ENCODE peak calls at places on chromosome 1, in six cellular contexts. One of them, this sample, is unnamed.

GRCh38 chr1:63674238-63674864 is 81.1 kb downstream of the PGM1 start:
- DNase-seq in H1: peak
- DNase-seq in GM12891: no peak
- DNase-seq in K562: peak
- DNase-seq in HepG2: peak
- DNase-seq in GM12878: no peak
- DNase-seq in this sample: no peak

GRCh38 chr1:193311226-193311948 is 125.0 kb upstream of the B3GALT2 start:
- DNase-seq in GM12878: no peak
- DNase-seq in HepG2: no peak
- DNase-seq in H1: no peak
- DNase-seq in K562: no peak
- DNase-seq in GM12891: no peak
- DNase-seq in this sample: no peak

GRCh38 chr1:61852693-61853060 is 110.4 kb downstream of the PATJ start:
- DNase-seq in GM12878: no peak
- DNase-seq in K562: no peak
- DNase-seq in HepG2: no peak
- DNase-seq in H1: no peak
- DNase-seq in GM12891: no peak
- DNase-seq in this sample: no peak

GRCh38 chr1:150020711-150021110 is 10.2 kb upstream of the OTUD7B start:
- DNase-seq in GM12891: no peak
- DNase-seq in HepG2: no peak
- DNase-seq in GM12878: no peak
- DNase-seq in H1: no peak
- DNase-seq in K562: no peak
- DNase-seq in this sample: no peak

GRCh38 chr1:244294825-244295224 is 156.9 kb downstream of the ADSS2 start:
- DNase-seq in K562: no peak
- DNase-seq in GM12891: no peak
- DNase-seq in HepG2: no peak
- DNase-seq in GM12878: no peak
- DNase-seq in H1: no peak
- DNase-seq in this sample: no peak

GRCh38 chr1:63915121-63915520 is 141.3 kb downstream of the ROR1 start:
- DNase-seq in GM12891: peak
- DNase-seq in HepG2: peak
- DNase-seq in GM12878: no peak
- DNase-seq in K562: no peak
- DNase-seq in H1: no peak
- DNase-seq in this sample: no peak

GRCh38 chr1:165632152-165632469 is 1.1 kb downstream of the MGST3 start:
- DNase-seq in H1: no peak
- DNase-seq in HepG2: no peak
- DNase-seq in GM12878: no peak
- DNase-seq in GM12891: no peak
- DNase-seq in K562: no peak
- DNase-seq in this sample: no peak

GRCh38 chr1:220924331-220924730 is 45.1 kb downstream of the HLX start:
- DNase-seq in GM12891: no peak
- DNase-seq in HepG2: no peak
- DNase-seq in K562: no peak
- DNase-seq in GM12878: no peak
- DNase-seq in H1: no peak
- DNase-seq in this sample: no peak

GRCh38 chr1:41954533-41954944 is 35.8 kb upstream of the HIVEP3 start:
- DNase-seq in GM12891: no peak
- DNase-seq in H1: peak
- DNase-seq in K562: no peak
- DNase-seq in HepG2: no peak
- DNase-seq in GM12878: no peak
- DNase-seq in this sample: no peak

GRCh38 chr1:76867342-76868130 is at the start of gene ST6GALNAC5:
- DNase-seq in K562: no peak
- DNase-seq in GM12891: peak
- DNase-seq in GM12878: no peak
- DNase-seq in H1: no peak
- DNase-seq in HepG2: no peak
- DNase-seq in this sample: no peak

GRCh38 chr1:81007024-81007423 is 793.7 kb upstream of the ADGRL2 start:
- DNase-seq in H1: no peak
- DNase-seq in K562: no peak
- DNase-seq in GM12878: no peak
- DNase-seq in HepG2: no peak
- DNase-seq in GM12891: no peak
- DNase-seq in this sample: no peak

GRCh38 chr1:160567858-160568682 is 11.2 kb downstream of the CD84 start:
- DNase-seq in HepG2: no peak
- DNase-seq in K562: no peak
- DNase-seq in GM12891: no peak
- DNase-seq in H1: no peak
- DNase-seq in GM12878: no peak
- DNase-seq in this sample: no peak

GRCh38 chr1:180175806-180176205 is 21.1 kb downstream of the QSOX1 start:
- DNase-seq in GM12891: no peak
- DNase-seq in HepG2: no peak
- DNase-seq in GM12878: no peak
- DNase-seq in K562: no peak
- DNase-seq in H1: no peak
- DNase-seq in this sample: no peak

GRCh38 chr1:181033128-181033798 is 520 bp upstream of the MR1 start:
- DNase-seq in GM12878: peak
- DNase-seq in HepG2: no peak
- DNase-seq in GM12891: no peak
- DNase-seq in K562: no peak
- DNase-seq in H1: no peak
- DNase-seq in this sample: no peak

GRCh38 chr1:9225411-9225785 is 9.2 kb upstream of the H6PD start:
- DNase-seq in H1: no peak
- DNase-seq in HepG2: no peak
- DNase-seq in GM12878: no peak
- DNase-seq in K562: no peak
- DNase-seq in GM12891: no peak
- DNase-seq in this sample: no peak

GRCh38 chr1:15584489-15585363 is at the start of gene AGMAT:
- DNase-seq in GM12891: peak
- DNase-seq in H1: peak
- DNase-seq in K562: no peak
- DNase-seq in GM12878: no peak
- DNase-seq in HepG2: peak
- DNase-seq in this sample: peak

GRCh38 chr1:246189126-246189525 is 318.0 kb downstream of the SMYD3 start:
- DNase-seq in GM12891: no peak
- DNase-seq in HepG2: no peak
- DNase-seq in GM12878: no peak
- DNase-seq in K562: no peak
- DNase-seq in H1: no peak
- DNase-seq in this sample: no peak

GRCh38 chr1:209190591-209191241 is 392.8 kb upstream of the CAMK1G start:
- DNase-seq in HepG2: peak
- DNase-seq in K562: peak
- DNase-seq in H1: peak
- DNase-seq in GM12878: no peak
- DNase-seq in GM12891: peak
- DNase-seq in this sample: peak

GRCh38 chr1:158025576-158026230 is 32.3 kb downstream of the KIRREL1 start:
- DNase-seq in H1: no peak
- DNase-seq in HepG2: no peak
- DNase-seq in K562: no peak
- DNase-seq in GM12878: no peak
- DNase-seq in GM12891: no peak
- DNase-seq in this sample: no peak

GRCh38 chr1:246142320-246142893 is 364.7 kb downstream of the SMYD3 start:
- DNase-seq in GM12878: no peak
- DNase-seq in H1: no peak
- DNase-seq in K562: peak
- DNase-seq in GM12891: no peak
- DNase-seq in HepG2: no peak
- DNase-seq in this sample: no peak

GRCh38 chr1:109739738-109740614 is 862 bp downstream of the GSTM3 start:
- DNase-seq in GM12878: no peak
- DNase-seq in H1: no peak
- DNase-seq in GM12891: peak
- DNase-seq in HepG2: peak
- DNase-seq in K562: peak
- DNase-seq in this sample: peak

GRCh38 chr1:82455342-82455741 is 654.6 kb downstream of the ADGRL2 start:
- DNase-seq in K562: no peak
- DNase-seq in HepG2: no peak
- DNase-seq in GM12878: no peak
- DNase-seq in H1: no peak
- DNase-seq in GM12891: no peak
- DNase-seq in this sample: no peak

GRCh38 chr1:44826375-44827196 is 16.5 kb downstream of the PTCH2 start:
- DNase-seq in GM12878: no peak
- DNase-seq in H1: no peak
- DNase-seq in K562: peak
- DNase-seq in GM12891: no peak
- DNase-seq in HepG2: peak
- DNase-seq in this sample: no peak

GRCh38 chr1:172589553-172589952 is 56.6 kb downstream of the SUCO start:
- DNase-seq in K562: no peak
- DNase-seq in GM12891: no peak
- DNase-seq in GM12878: no peak
- DNase-seq in H1: no peak
- DNase-seq in HepG2: no peak
- DNase-seq in this sample: no peak
- TF ChIP-seq TAF1 in K562: no peak
- TF ChIP-seq TAF1 in GM12891: no peak
- TF ChIP-seq TAF1 in GM12878: no peak
- TF ChIP-seq TAF1 in H1: no peak
- TF ChIP-seq TAF1 in HepG2: no peak
- TF ChIP-seq TAF1 in this sample: no peak

GRCh38 chr1:178933709-178934573 is 63.1 kb upstream of the ANGPTL1 start:
- DNase-seq in K562: no peak
- DNase-seq in GM12891: no peak
- DNase-seq in H1: no peak
- DNase-seq in GM12878: no peak
- DNase-seq in HepG2: no peak
- DNase-seq in this sample: no peak
- TF ChIP-seq POLR2A in K562: no peak
- TF ChIP-seq POLR2A in GM12891: no peak
- TF ChIP-seq POLR2A in H1: no peak
- TF ChIP-seq POLR2A in GM12878: no peak
- TF ChIP-seq POLR2A in HepG2: no peak
- TF ChIP-seq POLR2A in this sample: no peak

GRCh38 chr1:207494171-207494570 is 1.8 kb upstream of the CR1 start:
- DNase-seq in K562: no peak
- DNase-seq in H1: no peak
- DNase-seq in GM12878: no peak
- DNase-seq in GM12891: no peak
- DNase-seq in HepG2: no peak
- DNase-seq in this sample: no peak
- TF ChIP-seq POLR2AphosphoS5 in K562: no peak
- TF ChIP-seq POLR2AphosphoS5 in H1: no peak
- TF ChIP-seq POLR2AphosphoS5 in GM12878: no peak
- TF ChIP-seq POLR2AphosphoS5 in GM12891: no peak
- TF ChIP-seq POLR2AphosphoS5 in HepG2: no peak
- TF ChIP-seq POLR2AphosphoS5 in this sample: no peak

GRCh38 chr1:225998560-225999226 is 450 bp downstream of the SDE2 start:
- DNase-seq in H1: no peak
- DNase-seq in GM12891: no peak
- DNase-seq in HepG2: peak
- DNase-seq in GM12878: no peak
- DNase-seq in K562: peak
- DNase-seq in this sample: no peak
- TF ChIP-seq TAF1 in H1: no peak
- TF ChIP-seq TAF1 in GM12891: no peak
- TF ChIP-seq TAF1 in HepG2: no peak
- TF ChIP-seq TAF1 in GM12878: no peak
- TF ChIP-seq TAF1 in K562: no peak
- TF ChIP-seq TAF1 in this sample: no peak

This sample was measured in GM12892.